ENCODE peak calls at places on chromosomes 13 and 19, in seven cellular contexts. K is cortex of kidney, S is astrocyte, Z is skeletal muscle cell, Y is GM04503, V is NCI-H526 treated with DMSO at 0.1 percent for 48 hours, H is IMR-90. M is an unnamed sample.

GRCh38 chr13:23715762-23716235 is 145.6 kb downstream of the TNFRSF19 start:
- DNase-seq in K (no peak), S (no peak), Z (no peak), Y (no peak), V (no peak), H (no peak), M (no peak)

GRCh38 chr13:50127726-50128291 is 112.6 kb downstream of the KCNRG start:
- DNase-seq in K (no peak), S (no peak), Z (no peak), Y (no peak), V (no peak), H (no peak), M (no peak)

GRCh38 chr19:7953576-7953975 is 10.1 kb upstream of the TIMM44 start:
- DNase-seq in K (no peak), S (no peak), Z (no peak), Y (no peak), V (no peak), H (no peak), M (no peak)

GRCh38 chr19:8342684-8343482 is at the start of gene KANK3:
- DNase-seq in K (no peak), S (peak), Z (peak), Y (peak), V (peak), H (peak), M (no peak)

GRCh38 chr19:7355871-7356270 is 7.1 kb downstream of the ARHGEF18 start:
- DNase-seq in K (no peak), S (no peak), Z (no peak), Y (no peak), V (no peak), H (no peak), M (no peak)

GRCh38 chr19:46860846-46861690 is at the start of gene ARHGAP35:
- DNase-seq in K (no peak), S (no peak), Z (no peak), Y (no peak), V (no peak), H (no peak), M (no peak)

GRCh38 chr19:35643255-35644205 is 2.0 kb downstream of the ETV2 start:
- DNase-seq in K (no peak), S (peak), Z (peak), Y (no peak), V (peak), H (peak), M (no peak)

GRCh38 chr19:36054733-36055686 is at the start of gene WDR62:
- DNase-seq in K (peak), S (no peak), Z (peak), Y (no peak), V (peak), H (no peak), M (no peak)

GRCh38 chr19:56838930-56839664 is 1.4 kb downstream of the PEG3 start:
- DNase-seq in K (peak), S (peak), Z (peak), Y (no peak), V (no peak), H (no peak), M (no peak)

GRCh38 chr19:533485-534058 is 2.0 kb downstream of the CDC34 start:
- DNase-seq in K (no peak), S (no peak), Z (no peak), Y (no peak), V (no peak), H (no peak), M (no peak)

GRCh38 chr13:23600534-23600933 is 30.3 kb downstream of the TNFRSF19 start:
- DNase-seq in K (no peak), S (no peak), Z (no peak), Y (no peak), V (no peak), H (no peak), M (no peak)

GRCh38 chr13:91185294-91185863 is 162.1 kb upstream of the MIR17HG start:
- DNase-seq in K (no peak), S (peak), Z (no peak), Y (no peak), V (peak), H (peak), M (no peak)

GRCh38 chr19:47487551-47488515 is 3.8 kb upstream of the KPTN start:
- DNase-seq in K (no peak), S (no peak), Z (no peak), Y (no peak), V (no peak), H (no peak), M (no peak)

GRCh38 chr19:31329819-31330218 is 19.4 kb downstream of the TSHZ3 start:
- DNase-seq in K (no peak), S (peak), Z (no peak), Y (no peak), V (no peak), H (no peak), M (no peak)

GRCh38 chr13:100439247-100439955 is 149.2 kb downstream of the GGACT start:
- DNase-seq in K (no peak), S (no peak), Z (no peak), Y (no peak), V (peak), H (no peak), M (no peak)

GRCh38 chr19:9406798-9407352 is 28.5 kb downstream of the ZNF266 start:
- DNase-seq in K (no peak), S (peak), Z (peak), Y (peak), V (no peak), H (peak), M (no peak)

GRCh38 chr19:17209126-17210036 is 5.8 kb upstream of the USE1 start:
- DNase-seq in K (no peak), S (no peak), Z (no peak), Y (no peak), V (peak), H (peak), M (no peak)

GRCh38 chr13:41487222-41487621 is 29.9 kb downstream of the RGCC start:
- DNase-seq in K (no peak), S (no peak), Z (no peak), Y (no peak), V (no peak), H (no peak), M (no peak)

GRCh38 chr19:35462476-35462953 is 14.5 kb downstream of the FFAR2 start:
- DNase-seq in K (no peak), S (no peak), Z (no peak), Y (no peak), V (no peak), H (no peak), M (no peak)

GRCh38 chr19:3006075-3006767 is 22.9 kb downstream of the TLE2 start:
- DNase-seq in K (no peak), S (no peak), Z (no peak), Y (no peak), V (no peak), H (no peak), M (no peak)

GRCh38 chr19:46716013-46716671 is 772 bp downstream of the PRKD2 start:
- DNase-seq in K (no peak), S (no peak), Z (no peak), Y (no peak), V (no peak), H (no peak), M (no peak)

GRCh38 chr19:5534787-5535586 is 32.8 kb downstream of the TINCR start:
- DNase-seq in K (no peak), S (no peak), Z (no peak), Y (no peak), V (no peak), H (peak), M (no peak)

GRCh38 chr13:46552302-46552680 is 679 bp upstream of the LRCH1 start:
- DNase-seq in K (no peak), S (no peak), Z (no peak), Y (no peak), V (no peak), H (no peak), M (no peak)

GRCh38 chr19:51407631-51408131 is 9.8 kb downstream of the SIGLEC10 start:
- DNase-seq in K (no peak), S (no peak), Z (no peak), Y (no peak), V (no peak), H (peak), M (no peak)

GRCh38 chr19:31334849-31335624 is 14.2 kb downstream of the TSHZ3 start:
- DNase-seq in K (no peak), S (no peak), Z (no peak), Y (no peak), V (no peak), H (peak), M (no peak)

GRCh38 chr19:35119091-35119490 is 3.5 kb downstream of the FXYD3 start:
- DNase-seq in K (no peak), S (no peak), Z (no peak), Y (no peak), V (no peak), H (no peak), M (no peak)